ENCODE peak calls at places on chromosomes 4 and X, in six cellular contexts. One of them, this sample, is unnamed.

GRCh38 chr4:185461565-185461964 is 10.0 kb downstream of the CCDC110 start:
- DNase-seq in psoas muscle: no peak
- DNase-seq in prostate gland: no peak
- DNase-seq in ascending aorta: no peak
- DNase-seq in ovary: no peak
- DNase-seq in epithelial cell of esophagus: no peak
- DNase-seq in this sample: no peak

GRCh38 chrX:25206761-25207160 is 191.0 kb upstream of the ARX start:
- DNase-seq in psoas muscle: no peak
- DNase-seq in prostate gland: no peak
- DNase-seq in ascending aorta: no peak
- DNase-seq in ovary: no peak
- DNase-seq in epithelial cell of esophagus: peak; percentile 81
- DNase-seq in this sample: no peak

GRCh38 chrX:16848541-16848940 is 21.6 kb downstream of the RBBP7 start:
- DNase-seq in psoas muscle: no peak
- DNase-seq in prostate gland: no peak
- DNase-seq in ascending aorta: no peak
- DNase-seq in ovary: no peak
- DNase-seq in epithelial cell of esophagus: no peak
- DNase-seq in this sample: no peak

GRCh38 chrX:155612312-155613224 is at the start of gene TMLHE:
- DNase-seq in psoas muscle: peak; percentile 81
- DNase-seq in prostate gland: peak; percentile 32
- DNase-seq in ascending aorta: peak; percentile 9
- DNase-seq in ovary: peak; percentile 61
- DNase-seq in epithelial cell of esophagus: peak; percentile 44
- DNase-seq in this sample: peak; percentile 55

GRCh38 chr4:78493731-78494130 is 57.8 kb upstream of the ANXA3 start:
- DNase-seq in psoas muscle: no peak
- DNase-seq in prostate gland: no peak
- DNase-seq in ascending aorta: no peak
- DNase-seq in ovary: no peak
- DNase-seq in epithelial cell of esophagus: no peak
- DNase-seq in this sample: no peak

GRCh38 chrX:18898517-18898916 is 85.4 kb downstream of the PHKA2 start:
- DNase-seq in psoas muscle: no peak
- DNase-seq in prostate gland: no peak
- DNase-seq in ascending aorta: no peak
- DNase-seq in ovary: no peak
- DNase-seq in epithelial cell of esophagus: no peak
- DNase-seq in this sample: no peak

GRCh38 chrX:150690126-150690525 is 3.1 kb upstream of the MTMR1 start:
- DNase-seq in psoas muscle: no peak
- DNase-seq in prostate gland: no peak
- DNase-seq in ascending aorta: no peak
- DNase-seq in ovary: no peak
- DNase-seq in epithelial cell of esophagus: peak; percentile 85
- DNase-seq in this sample: peak; percentile 47

GRCh38 chrX:30224541-30224940 is 5.9 kb upstream of the MAGEB3 start:
- DNase-seq in psoas muscle: no peak
- DNase-seq in prostate gland: no peak
- DNase-seq in ascending aorta: no peak
- DNase-seq in ovary: no peak
- DNase-seq in epithelial cell of esophagus: no peak
- DNase-seq in this sample: no peak

GRCh38 chr4:85149656-85150055 is 183.2 kb upstream of the WDFY3 start:
- DNase-seq in psoas muscle: no peak
- DNase-seq in prostate gland: no peak
- DNase-seq in ascending aorta: no peak
- DNase-seq in ovary: no peak
- DNase-seq in epithelial cell of esophagus: peak; percentile 49
- DNase-seq in this sample: peak; percentile 44

GRCh38 chr4:84673475-84674230 is 90.7 kb downstream of the CDS1 start:
- DNase-seq in psoas muscle: no peak
- DNase-seq in prostate gland: no peak
- DNase-seq in ascending aorta: no peak
- DNase-seq in ovary: no peak
- DNase-seq in epithelial cell of esophagus: peak; percentile 86
- DNase-seq in this sample: peak; percentile 81

GRCh38 chrX:47556045-47556623 is 4.9 kb upstream of the ARAF start:
- DNase-seq in psoas muscle: peak; percentile 93
- DNase-seq in prostate gland: peak; percentile 87
- DNase-seq in ascending aorta: peak; percentile 88
- DNase-seq in ovary: peak; percentile 89
- DNase-seq in epithelial cell of esophagus: peak; percentile 93
- DNase-seq in this sample: peak; percentile 94

GRCh38 chrX:19883878-19884277 is 3.5 kb downstream of the SH3KBP1 start:
- DNase-seq in psoas muscle: no peak
- DNase-seq in prostate gland: no peak
- DNase-seq in ascending aorta: no peak
- DNase-seq in ovary: no peak
- DNase-seq in epithelial cell of esophagus: peak; percentile 76
- DNase-seq in this sample: no peak

GRCh38 chr4:119628281-119629141 is at the start of gene PDE5A:
- DNase-seq in psoas muscle: peak; percentile 90
- DNase-seq in prostate gland: peak; percentile 82
- DNase-seq in ascending aorta: no peak
- DNase-seq in ovary: peak; percentile 56
- DNase-seq in epithelial cell of esophagus: peak; percentile 91
- DNase-seq in this sample: peak; percentile 88

GRCh38 chrX:13023526-13024469 is 20.6 kb downstream of the FAM9C start:
- DNase-seq in psoas muscle: no peak
- DNase-seq in prostate gland: no peak
- DNase-seq in ascending aorta: no peak
- DNase-seq in ovary: no peak
- DNase-seq in epithelial cell of esophagus: no peak
- DNase-seq in this sample: no peak

GRCh38 chr4:3224971-3225850 is 23.7 kb upstream of the MSANTD1 start:
- DNase-seq in psoas muscle: peak; percentile 39
- DNase-seq in prostate gland: no peak
- DNase-seq in ascending aorta: no peak
- DNase-seq in ovary: no peak
- DNase-seq in epithelial cell of esophagus: no peak
- DNase-seq in this sample: no peak

DNA sequence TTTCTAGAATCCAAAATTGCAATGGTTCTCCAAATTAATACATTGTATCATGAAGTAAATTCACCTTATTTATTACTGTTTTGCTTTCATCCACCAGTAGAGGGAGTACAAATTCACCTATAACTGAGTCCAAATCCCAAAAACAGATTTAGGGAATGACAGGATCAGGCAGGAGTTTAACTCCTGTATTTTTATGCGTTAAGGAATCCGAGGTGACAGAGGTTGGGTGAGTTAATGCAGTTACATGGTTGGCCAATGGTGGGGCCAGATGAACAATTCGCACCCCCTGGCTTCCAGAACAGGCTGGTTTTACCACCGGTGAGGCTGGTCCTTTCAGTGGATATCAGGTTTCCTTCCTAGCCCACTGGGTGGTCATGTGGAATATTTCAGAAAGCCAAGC is 82.4 kb downstream of the MTNR1A start:
- DNase-seq in psoas muscle: no peak
- DNase-seq in prostate gland: no peak
- DNase-seq in ascending aorta: no peak
- DNase-seq in ovary: no peak
- DNase-seq in epithelial cell of esophagus: peak; percentile 52
- DNase-seq in this sample: peak; percentile 60
- TF ChIP-seq CTCF in psoas muscle: peak; percentile 27
- TF ChIP-seq CTCF in prostate gland: peak; percentile 56
- TF ChIP-seq CTCF in ascending aorta: no peak
- TF ChIP-seq CTCF in ovary: no peak
- TF ChIP-seq CTCF in epithelial cell of esophagus: peak; percentile 53
- TF ChIP-seq CTCF in this sample: peak; percentile 67

GRCh38 chr4:65416875-65417274 is 253.4 kb downstream of the EPHA5 start:
- DNase-seq in psoas muscle: no peak
- DNase-seq in prostate gland: no peak
- DNase-seq in ascending aorta: no peak
- DNase-seq in ovary: no peak
- DNase-seq in epithelial cell of esophagus: no peak
- DNase-seq in this sample: no peak
- H3K4me3 ChIP-seq in psoas muscle: no peak overlapping the region
- H3K4me3 ChIP-seq in prostate gland: no peak overlapping the region
- H3K4me3 ChIP-seq in ascending aorta: no peak overlapping the region
- H3K4me3 ChIP-seq in ovary: no peak overlapping the region
- H3K4me3 ChIP-seq in epithelial cell of esophagus: no peak overlapping the region
- H3K4me3 ChIP-seq in this sample: no peak overlapping the region

DNA sequence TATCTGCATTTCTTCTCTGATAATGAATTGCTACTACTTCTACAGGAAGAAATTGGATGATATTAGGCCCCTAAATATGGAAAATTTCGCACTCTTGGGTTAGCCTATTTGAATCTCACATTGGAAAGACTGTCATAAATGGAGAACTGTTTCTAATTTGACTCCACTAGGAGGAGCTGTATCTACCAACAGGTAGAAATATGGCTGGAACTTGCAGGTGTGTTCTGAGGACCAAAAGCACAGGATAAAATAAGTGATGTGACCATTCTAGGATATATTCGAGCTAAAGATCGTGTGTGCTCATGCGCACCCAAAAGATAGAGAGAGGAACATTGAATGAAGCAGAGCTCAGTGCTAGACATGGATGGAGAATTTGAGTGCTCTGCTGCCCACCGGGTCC is 4.8 kb upstream of the NKAP start:
- DNase-seq in psoas muscle: no peak
- DNase-seq in prostate gland: no peak
- DNase-seq in ascending aorta: no peak
- DNase-seq in ovary: no peak
- DNase-seq in epithelial cell of esophagus: peak; percentile 2
- DNase-seq in this sample: no peak
- TF ChIP-seq CTCF in psoas muscle: no peak
- TF ChIP-seq CTCF in prostate gland: no peak
- TF ChIP-seq CTCF in ascending aorta: no peak
- TF ChIP-seq CTCF in ovary: no peak
- TF ChIP-seq CTCF in epithelial cell of esophagus: no peak
- TF ChIP-seq CTCF in this sample: peak; percentile 5

DNA sequence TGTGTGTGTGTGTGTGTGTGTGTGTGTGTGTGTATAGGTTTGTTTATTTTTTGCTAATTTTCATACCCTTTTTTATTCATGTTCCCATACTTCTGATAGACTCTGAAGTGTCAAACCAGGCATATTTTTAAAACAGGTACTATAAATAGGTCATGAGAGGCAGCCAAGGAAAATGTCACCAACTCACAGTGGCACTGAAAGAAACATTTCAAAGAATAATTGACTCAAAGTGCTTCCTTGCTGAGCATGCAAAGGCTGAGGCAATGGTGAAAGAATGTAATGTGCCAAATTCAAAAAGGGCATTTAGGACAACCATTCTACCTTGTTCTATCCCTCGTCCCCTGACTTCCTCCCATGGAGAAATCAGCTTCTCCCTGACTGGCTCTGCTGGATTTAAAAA is 95.5 kb downstream of the EIF4E start:
- DNase-seq in psoas muscle: no peak
- DNase-seq in prostate gland: no peak
- DNase-seq in ascending aorta: no peak
- DNase-seq in ovary: no peak
- DNase-seq in epithelial cell of esophagus: no peak
- DNase-seq in this sample: no peak
- H3K4me3 ChIP-seq in psoas muscle: no peak overlapping the region
- H3K4me3 ChIP-seq in prostate gland: no peak overlapping the region
- H3K4me3 ChIP-seq in ascending aorta: no peak overlapping the region
- H3K4me3 ChIP-seq in ovary: no peak overlapping the region
- H3K4me3 ChIP-seq in epithelial cell of esophagus: no peak overlapping the region
- H3K4me3 ChIP-seq in this sample: no peak overlapping the region

GRCh38 chrX:79477691-79478090 is 110.6 kb upstream of the ITM2A start:
- DNase-seq in psoas muscle: no peak
- DNase-seq in prostate gland: no peak
- DNase-seq in ascending aorta: no peak
- DNase-seq in ovary: no peak
- DNase-seq in epithelial cell of esophagus: peak; percentile 4
- DNase-seq in this sample: no peak
- TF ChIP-seq CTCF in psoas muscle: no peak
- TF ChIP-seq CTCF in prostate gland: no peak
- TF ChIP-seq CTCF in ascending aorta: no peak
- TF ChIP-seq CTCF in ovary: no peak
- TF ChIP-seq CTCF in epithelial cell of esophagus: no peak
- TF ChIP-seq CTCF in this sample: no peak

This sample was measured in fibroblast of villous mesenchyme.